ENCODE peak calls at places on chromosome 7, in five cellular contexts. K is transverse colon; W is stimulated activated naive CD8-positive, alpha-beta T cell treated with anti-CD3 and anti-CD28 coated beads, Interleukin-15, Interleukin-2, amounts not matched to agents 100 U/mL and 50 U/mL, for 24 hours; E is activated T-helper 9 cell treated with anti-CD3 and anti-CD28 coated beads, Interleukin-2, amount 50 U/mL, for 16 hours; S is cardiac muscle cell. D is an unnamed sample.

GRCh38 chr7:82179311-82179710 is 264.3 kb downstream of the CACNA2D1 start:
- DNase-seq in K (no peak), W (no peak), E (no peak), S (no peak), D (no peak)

GRCh38 chr7:50793115-50793946 is 10.6 kb upstream of the GRB10 start:
- DNase-seq in K (peak; percentile 73), W (peak; percentile 20), E (no peak), S (peak; percentile 75), D (peak; percentile 69)

GRCh38 chr7:128442346-128442745 is 13.3 kb upstream of the HILPDA start:
- DNase-seq in K (no peak), W (no peak), E (no peak), S (no peak), D (no peak)

GRCh38 chr7:139680676-139681462 is 96.9 kb downstream of the HIPK2 start:
- DNase-seq in K (no peak), W (peak; percentile 84), E (peak; percentile 71), S (peak; percentile 85), D (no peak)

GRCh38 chr7:84231157-84231556 is 36.6 kb upstream of the SEMA3A start:
- DNase-seq in K (no peak), W (no peak), E (no peak), S (no peak), D (no peak)

GRCh38 chr7:88042157-88042556 is 108.1 kb downstream of the ADAM22 start:
- DNase-seq in K (no peak), W (no peak), E (no peak), S (no peak), D (no peak)

GRCh38 chr7:34299066-34299465 is 359.0 kb upstream of the NPSR1 start:
- DNase-seq in K (no peak), W (no peak), E (no peak), S (no peak), D (no peak)

GRCh38 chr7:25216837-25217236 is 11.4 kb downstream of the NPVF start:
- DNase-seq in K (no peak), W (no peak), E (no peak), S (peak; percentile 71), D (no peak)

GRCh38 chr7:155533827-155534690 is 12.3 kb downstream of the CNPY1 start:
- DNase-seq in K (no peak), W (peak; percentile 66), E (no peak), S (peak; percentile 61), D (no peak)

GRCh38 chr7:75642810-75643486 is 95.8 kb downstream of the HIP1 start:
- DNase-seq in K (peak; percentile 53), W (peak; percentile 73), E (peak; percentile 34), S (peak; percentile 29), D (no peak)

GRCh38 chr7:43553999-43554398 is 28.9 kb upstream of the STK17A start:
- DNase-seq in K (no peak), W (no peak), E (no peak), S (no peak), D (no peak)

GRCh38 chr7:112777406-112777805 is 12.8 kb downstream of the TMEM168 start:
- DNase-seq in K (no peak), W (no peak), E (no peak), S (no peak), D (no peak)

GRCh38 chr7:87564290-87564963 is 36.3 kb downstream of the ABCB1 start:
- DNase-seq in K (peak; percentile 55), W (peak; percentile 23), E (no peak), S (peak; percentile 20), D (peak; percentile 61)

GRCh38 chr7:80134536-80135305 is at the start of gene GNAI1:
- DNase-seq in K (peak; percentile 62), W (peak; percentile 57), E (no peak), S (peak; percentile 90), D (peak; percentile 62)

GRCh38 chr7:42002654-42003053 is 234.4 kb downstream of the GLI3 start:
- DNase-seq in K (no peak), W (no peak), E (no peak), S (no peak), D (no peak)

GRCh38 chr7:74572301-74573090 is 85.0 kb upstream of the GTF2I start:
- DNase-seq in K (peak; percentile 36), W (no peak), E (no peak), S (peak; percentile 35), D (no peak)

GRCh38 chr7:86926732-86927131 is 132.7 kb downstream of the ELAPOR2 start:
- DNase-seq in K (no peak), W (peak; percentile 17), E (no peak), S (peak; percentile 69), D (no peak)

GRCh38 chr7:134452991-134453473 is 5.9 kb downstream of the AKR1B1 start:
- DNase-seq in K (no peak), W (no peak), E (no peak), S (no peak), D (no peak)

GRCh38 chr7:151687523-151688235 is 168.0 kb upstream of the RHEB start:
- DNase-seq in K (peak; percentile 51), W (no peak), E (no peak), S (peak; percentile 48), D (no peak)

GRCh38 chr7:93307131-93307660 is 75.0 kb downstream of the VPS50 start:
- DNase-seq in K (no peak), W (no peak), E (no peak), S (no peak), D (no peak)

GRCh38 chr7:134901389-134902020 is 84.8 kb upstream of the AGBL3 start:
- DNase-seq in K (no peak), W (no peak), E (no peak), S (no peak), D (no peak)

GRCh38 chr7:118311121-118311803 is 86.8 kb downstream of the ANKRD7 start:
- DNase-seq in K (no peak), W (no peak), E (no peak), S (no peak), D (no peak)

GRCh38 chr7:156236936-156237599 is 403.5 kb upstream of the RNF32 start:
- DNase-seq in K (no peak), W (no peak), E (no peak), S (no peak), D (no peak)

GRCh38 chr7:119175916-119176627 is 951.6 kb downstream of the ANKRD7 start:
- DNase-seq in K (no peak), W (peak; percentile 16), E (no peak), S (peak; percentile 91), D (peak; percentile 34)

GRCh38 chr7:12210179-12211053 is 678 bp upstream of the TMEM106B start:
- DNase-seq in K (peak; percentile 57), W (no peak), E (no peak), S (no peak), D (peak; percentile 67)

GRCh38 chr7:79502151-79502550 is 48.7 kb upstream of the MAGI2 start:
- DNase-seq in K (no peak), W (no peak), E (no peak), S (no peak), D (no peak)

GRCh38 chr7:37354661-37355131 is 94.0 kb downstream of the ELMO1 start:
- DNase-seq in K (peak; percentile 35), W (peak; percentile 64), E (peak; percentile 62), S (peak; percentile 30), D (peak; percentile 35)

GRCh38 chr7:1437155-1437880 is 22.0 kb downstream of the MICALL2 start:
- DNase-seq in K (no peak), W (no peak), E (no peak), S (no peak), D (no peak)

GRCh38 chr7:17030559-17030958 is 148.8 kb upstream of the AGR3 start:
- DNase-seq in K (no peak), W (no peak), E (no peak), S (no peak), D (no peak)

GRCh38 chr7:118626739-118627138 is 402.2 kb downstream of the ANKRD7 start:
- DNase-seq in K (no peak), W (no peak), E (no peak), S (no peak), D (no peak)

GRCh38 chr7:112547916-112548315 is 67.1 kb downstream of the LSMEM1 start:
- DNase-seq in K (no peak), W (no peak), E (no peak), S (no peak), D (no peak)

GRCh38 chr7:82700739-82701138 is 257.2 kb upstream of the CACNA2D1 start:
- DNase-seq in K (peak; percentile 8), W (no peak), E (no peak), S (no peak), D (peak; percentile 35)

GRCh38 chr7:8765374-8765773 is 332.0 kb downstream of the NXPH1 start:
- DNase-seq in K (no peak), W (no peak), E (no peak), S (no peak), D (no peak)

GRCh38 chr7:94949532-94949931 is 42.1 kb downstream of the PPP1R9A start:
- DNase-seq in K (no peak), W (no peak), E (no peak), S (no peak), D (no peak)

GRCh38 chr7:159070422-159071148 is 74.1 kb downstream of the VIPR2 start:
- DNase-seq in K (no peak), W (no peak), E (no peak), S (no peak), D (no peak)

GRCh38 chr7:141400356-141400755 is 150.9 kb upstream of the AGK start:
- DNase-seq in K (no peak), W (no peak), E (no peak), S (no peak), D (no peak)

GRCh38 chr7:17239046-17239445 is 59.4 kb upstream of the AHR start:
- DNase-seq in K (no peak), W (no peak), E (no peak), S (no peak), D (no peak)

GRCh38 chr7:47458057-47458456 is 123.9 kb downstream of the TNS3 start:
- DNase-seq in K (peak; percentile 45), W (no peak), E (no peak), S (no peak), D (no peak)

GRCh38 chr7:27101188-27101905 is 1.1 kb downstream of the HOXA2 start:
- DNase-seq in K (no peak), W (no peak), E (no peak), S (no peak), D (no peak)

D was measured in left colon.